ENCODE peak calls at places on chromosomes 13 and 19, in four cellular contexts. R is CD8-positive, alpha-beta T cell; P is foreskin fibroblast; W is testis. A is an unnamed sample.
A peak's percentile ranks its signal among the peaks of the same experiment; 100 is the strongest.

GRCh38 chr19:53183146-53183545 is 10.0 kb downstream of the ZNF665 start:
- DNase-seq in P (peak; percentile 77), R (no peak), W (no peak), A (no peak)

GRCh38 chr19:1624458-1624857 is 19.2 kb upstream of the UQCR11 start:
- DNase-seq in W (peak; percentile 60), R (peak; percentile 23), P (peak; percentile 68), A (peak; percentile 88)

GRCh38 chr19:22052644-22053013 is 345 bp downstream of the ZNF257 start:
- DNase-seq in W (peak; percentile 35), R (no peak), P (peak; percentile 4), A (no peak)

GRCh38 chr19:1122972-1123363 is 19.2 kb downstream of the GPX4 start:
- DNase-seq in R (no peak), W (peak; percentile 44), P (peak; percentile 90), A (peak; percentile 92)

GRCh38 chr19:5624154-5624663 is 1.3 kb downstream of the SAFB start:
- DNase-seq in P (peak; percentile 75), R (peak; percentile 15), W (peak; percentile 65), A (no peak)

GRCh38 chr13:33213024-33213795 is 72.3 kb downstream of the STARD13 start:
- DNase-seq in P (no peak), R (no peak), W (no peak), A (no peak)

GRCh38 chr19:50486823-50487515 is 10.3 kb upstream of the GARIN5A start:
- DNase-seq in P (peak; percentile 58), W (peak; percentile 75), R (peak; percentile 11), A (no peak)

GRCh38 chr13:68667863-68668262 is 1437.7 kb upstream of the PCDH9 start:
- DNase-seq in P (no peak), W (no peak), R (no peak), A (no peak)

GRCh38 chr13:105979586-105979985 is 555.9 kb downstream of the EFNB2 start:
- DNase-seq in R (no peak), P (no peak), W (no peak), A (no peak)

GRCh38 chr19:34503546-34504272 is 22.2 kb downstream of the WTIP start:
- DNase-seq in P (no peak), W (peak; percentile 24), R (no peak), A (peak; percentile 6)

GRCh38 chr13:47904891-47905290 is 96.2 kb downstream of the SUCLA2 start:
- DNase-seq in P (no peak), R (no peak), W (no peak), A (no peak)

GRCh38 chr19:50333737-50334617 is 4.8 kb upstream of the KCNC3 start:
- DNase-seq in P (peak; percentile 79), R (peak; percentile 76), W (peak; percentile 80), A (peak; percentile 88)

GRCh38 chr19:15934332-15935078 is at the start of gene CYP4F11:
- DNase-seq in R (no peak), W (peak; percentile 83), P (peak; percentile 2), A (peak; percentile 1)

GRCh38 chr13:106680796-106681482 is 113.0 kb upstream of the ARGLU1 start:
- DNase-seq in W (peak; percentile 54), P (no peak), R (no peak), A (no peak)

GRCh38 chr19:14363203-14364097 is 17.8 kb upstream of the ADGRE5 start:
- DNase-seq in W (peak; percentile 93), P (peak; percentile 79), R (no peak), A (no peak)

GRCh38 chr13:102394158-102395053 is 7.4 kb downstream of the FGF14 start:
- DNase-seq in P (peak; percentile 98), W (peak; percentile 94), R (peak; percentile 97), A (peak; percentile 97)

GRCh38 chr13:45472171-45472705 is 7.5 kb downstream of the COG3 start:
- DNase-seq in P (peak; percentile 36), W (no peak), R (no peak), A (no peak)

GRCh38 chr19:13024958-13025653 is 29.8 kb downstream of the NFIX start:
- DNase-seq in R (no peak), P (no peak), W (no peak), A (no peak)

GRCh38 chr13:100753391-100753790 is 78.8 kb upstream of the TMTC4 start:
- DNase-seq in W (no peak), R (no peak), P (no peak), A (no peak)

GRCh38 chr19:50654882-50655281 is 5.6 kb downstream of the C19orf81 start:
- DNase-seq in R (no peak), P (no peak), W (no peak), A (no peak)

GRCh38 chr13:26557051-26557392 is 461 bp upstream of the WASF3 start:
- DNase-seq in R (no peak), P (no peak), W (no peak), A (no peak)

GRCh38 chr19:35114656-35115537 is 726 bp upstream of the FXYD3 start:
- DNase-seq in W (peak; percentile 86), P (peak; percentile 71), R (peak; percentile 56), A (peak; percentile 86)

GRCh38 chr13:31538067-31539042 is 201.0 kb upstream of the RXFP2 start:
- DNase-seq in W (no peak), R (no peak), P (peak; percentile 76), A (no peak)

GRCh38 chr13:31044658-31045620 is 112.5 kb downstream of the TEX26 start:
- DNase-seq in P (no peak), W (no peak), R (no peak), A (no peak)

GRCh38 chr13:52118595-52118994 is 10.3 kb downstream of the NEK5 start:
- DNase-seq in W (no peak), R (no peak), P (no peak), A (no peak)

GRCh38 chr13:45564108-45564507 is 51.4 kb downstream of the ERICH6B start:
- DNase-seq in W (no peak), R (no peak), P (peak; percentile 77), A (no peak)

GRCh38 chr19:31303262-31303815 is 45.9 kb downstream of the TSHZ3 start:
- DNase-seq in W (no peak), R (no peak), P (no peak), A (no peak)

GRCh38 chr19:38830039-38830733 is 1.4 kb downstream of the ECH1 start:
- DNase-seq in W (no peak), P (peak; percentile 73), R (no peak), A (no peak)

GRCh38 chr13:78133511-78133910 is 214.9 kb upstream of the EDNRB start:
- DNase-seq in W (no peak), P (no peak), R (no peak), A (no peak)

GRCh38 chr13:78136966-78137365 is 218.3 kb upstream of the EDNRB start:
- DNase-seq in P (no peak), R (no peak), W (no peak), A (no peak)

GRCh38 chr13:78129850-78130249 is 211.2 kb upstream of the EDNRB start:
- DNase-seq in R (no peak), P (no peak), W (no peak), A (no peak)

GRCh38 chr13:78137404-78138142 is 218.9 kb upstream of the EDNRB start:
- DNase-seq in W (peak; percentile 28), P (peak; percentile 70), R (no peak), A (peak; percentile 36)

DNA sequence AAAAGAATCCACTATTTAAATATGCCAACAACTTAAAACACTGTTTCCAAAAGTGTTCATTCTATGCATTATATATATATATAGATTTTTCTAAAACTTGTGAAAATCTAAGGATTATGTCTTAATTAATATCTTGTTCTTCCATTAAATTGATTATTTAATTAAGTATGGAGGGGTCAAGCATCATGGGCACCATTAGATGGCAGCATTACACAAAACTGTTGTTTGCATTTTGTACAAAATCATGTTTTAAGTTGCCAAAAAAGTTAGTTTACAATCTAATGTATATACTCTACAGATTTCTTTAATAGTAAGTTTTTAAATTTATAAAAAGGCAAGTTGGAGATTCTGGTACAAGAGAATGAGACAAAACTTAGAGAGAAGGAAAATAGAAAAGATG is 213.2 kb upstream of the EDNRB start:
- DNase-seq in R (no peak), W (no peak), P (no peak), A (no peak)
- TF ChIP-seq CTCF in R (no peak), W (no peak), P (peak; percentile 35), A (peak; percentile 20)

GRCh38 chr19:19704836-19705235 is 28.1 kb downstream of the ZNF14 start:
- DNase-seq in W (no peak), R (no peak), P (no peak), A (no peak)

GRCh38 chr19:19711934-19712828 is 20.7 kb downstream of the ZNF14 start:
- DNase-seq in W (no peak), R (no peak), P (no peak), A (no peak)

GRCh38 chr19:19711306-19711933 is 21.5 kb downstream of the ZNF14 start:
- DNase-seq in P (no peak), R (no peak), W (no peak), A (no peak)

GRCh38 chr19:19710506-19710905 is 22.4 kb downstream of the ZNF14 start:
- DNase-seq in W (no peak), P (no peak), R (no peak), A (no peak)
- TF ChIP-seq CTCF in W (no peak), P (no peak), R (no peak), A (no peak)

GRCh38 chr13:39016789-39017188 is 21.1 kb downstream of the PROSER1 start:
- DNase-seq in P (peak; percentile 56), R (no peak), W (peak; percentile 33), A (peak; percentile 37)

GRCh38 chr13:39013462-39013861 is 22.8 kb upstream of the STOML3 start:
- DNase-seq in P (no peak), R (no peak), W (no peak), A (no peak)

GRCh38 chr13:39016087-39016486 is 21.8 kb downstream of the PROSER1 start:
- DNase-seq in P (no peak), R (no peak), W (no peak), A (peak; percentile 9)

GRCh38 chr13:39012608-39013007 is 22.0 kb upstream of the STOML3 start:
- DNase-seq in P (no peak), W (no peak), R (no peak), A (no peak)
- TF ChIP-seq CTCF in P (no peak), W (no peak), R (no peak), A (no peak)

DNA sequence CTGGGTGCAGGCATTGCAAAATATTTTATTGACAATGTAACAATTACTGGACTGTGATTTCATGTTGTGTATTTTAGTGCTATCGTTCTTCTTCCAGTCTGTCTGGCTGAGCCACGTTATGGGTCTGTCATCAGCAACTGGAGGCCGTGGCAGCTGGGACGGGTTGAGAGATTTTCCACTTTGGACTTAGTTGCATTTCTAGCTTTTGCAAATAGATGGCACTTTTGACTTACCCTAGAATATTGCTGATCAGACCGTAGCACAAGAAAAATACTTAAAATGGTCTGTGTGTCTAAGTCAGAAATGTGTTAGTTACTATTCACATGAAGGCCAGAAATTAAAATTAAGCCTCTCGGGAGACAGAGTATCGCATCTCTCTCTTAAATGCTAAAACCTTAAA is 211.1 kb downstream of the TEX29 start:
- DNase-seq in R (no peak), W (no peak), P (no peak), A (no peak)
- TF ChIP-seq CTCF in R (no peak), W (no peak), P (no peak), A (no peak)

GRCh38 chr19:41753159-41753558 is 2.2 kb upstream of the CEACAM6 start:
- DNase-seq in R (peak; percentile 69), W (peak; percentile 71), P (peak; percentile 42), A (peak; percentile 63)
- TF ChIP-seq CTCF in R (peak; percentile 74), W (peak; percentile 56), P (peak; percentile 63), A (peak; percentile 61)

GRCh38 chr13:22175211-22175610 is 504.3 kb downstream of the FGF9 start:
- DNase-seq in P (no peak), R (no peak), W (peak; percentile 22), A (no peak)
- TF ChIP-seq CTCF in P (no peak), R (no peak), W (no peak), A (no peak)